ENCODE peak calls at places on chromosomes 13 and 19, in four cellular contexts. One of them, this sample, is unnamed.

GRCh38 chr19:54518844-54519243 is 16.2 kb downstream of the LAIR2 start:
- DNase-seq in spleen: no peak
- DNase-seq in thyroid gland: no peak
- DNase-seq in uterus: no peak
- DNase-seq in this sample: no peak

GRCh38 chr19:1997353-1998233 is 17.9 kb downstream of the BTBD2 start:
- DNase-seq in thyroid gland: no peak
- DNase-seq in uterus: no peak
- DNase-seq in spleen: no peak
- DNase-seq in this sample: no peak

GRCh38 chr13:26811636-26812035 is 51.0 kb upstream of the GPR12 start:
- DNase-seq in thyroid gland: no peak
- DNase-seq in uterus: no peak
- DNase-seq in spleen: no peak
- DNase-seq in this sample: no peak

GRCh38 chr13:43307921-43308433 is 284.6 kb downstream of the DNAJC15 start:
- DNase-seq in uterus: peak; percentile 84
- DNase-seq in spleen: no peak
- DNase-seq in thyroid gland: peak; percentile 89
- DNase-seq in this sample: peak; percentile 95

GRCh38 chr19:6402834-6403608 is 10.1 kb upstream of the GTF2F1 start:
- DNase-seq in uterus: no peak
- DNase-seq in spleen: no peak
- DNase-seq in thyroid gland: peak; percentile 78
- DNase-seq in this sample: no peak

GRCh38 chr13:93364166-93364565 is 137.6 kb downstream of the GPC6 start:
- DNase-seq in uterus: no peak
- DNase-seq in spleen: no peak
- DNase-seq in thyroid gland: no peak
- DNase-seq in this sample: no peak

GRCh38 chr19:11549386-11549953 is 9.6 kb downstream of the ELOF1 start:
- DNase-seq in uterus: no peak
- DNase-seq in thyroid gland: no peak
- DNase-seq in spleen: no peak
- DNase-seq in this sample: no peak

GRCh38 chr19:51722492-51722891 is 1.3 kb downstream of the HAS1 start:
- DNase-seq in thyroid gland: no peak
- DNase-seq in spleen: no peak
- DNase-seq in uterus: no peak
- DNase-seq in this sample: no peak

GRCh38 chr19:4744451-4745170 is 21.0 kb upstream of the DPP9 start:
- DNase-seq in thyroid gland: no peak
- DNase-seq in spleen: no peak
- DNase-seq in uterus: peak; percentile 79
- DNase-seq in this sample: peak; percentile 87

GRCh38 chr19:43639507-43640423 is at the start of gene CADM4:
- DNase-seq in thyroid gland: peak; percentile 23
- DNase-seq in uterus: peak; percentile 33
- DNase-seq in spleen: peak; percentile 79
- DNase-seq in this sample: peak; percentile 60

GRCh38 chr19:29606420-29606747 is 301 bp downstream of the POP4 start:
- DNase-seq in thyroid gland: no peak
- DNase-seq in uterus: no peak
- DNase-seq in spleen: no peak
- DNase-seq in this sample: no peak

DNA sequence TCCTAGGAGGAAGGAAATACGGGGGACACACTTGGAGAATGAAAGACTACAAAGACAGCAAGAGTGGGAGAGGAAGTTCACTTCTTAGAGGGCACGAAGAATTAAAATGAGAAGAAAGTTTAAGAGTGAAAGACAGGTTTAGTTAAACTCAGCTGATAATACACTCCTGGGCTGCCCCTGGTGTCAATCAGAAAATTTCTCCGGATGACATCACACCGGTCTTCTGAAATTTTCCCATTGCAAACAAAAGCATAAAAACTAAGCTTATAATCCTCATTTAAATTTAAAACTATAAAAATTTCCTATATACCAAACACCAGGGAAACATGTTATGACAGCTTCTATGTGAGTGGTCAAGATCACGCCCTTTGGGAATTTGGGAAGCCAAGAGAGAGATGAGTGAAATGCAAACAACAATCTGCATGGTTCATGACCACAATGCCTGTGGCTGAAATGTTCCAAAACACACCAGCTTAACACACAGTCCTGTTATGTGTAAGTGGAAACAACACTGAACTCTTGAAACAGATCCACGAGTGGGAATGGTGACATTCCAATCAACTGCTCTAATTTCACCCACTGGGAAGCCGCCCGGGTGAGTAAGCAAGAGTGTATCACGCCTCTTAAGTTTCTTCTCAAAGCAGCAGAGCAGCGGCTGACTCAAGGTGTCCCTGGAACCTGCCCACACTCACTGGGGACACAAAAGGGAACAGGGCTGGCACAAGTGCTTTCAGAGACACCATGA is 49.0 kb downstream of the BRD4 start:
- DNase-seq in spleen: peak; percentile 46
- DNase-seq in uterus: no peak
- DNase-seq in thyroid gland: peak; percentile 82
- DNase-seq in this sample: no peak
- TF ChIP-seq POLR2A in spleen: no peak
- TF ChIP-seq POLR2A in uterus: no peak
- TF ChIP-seq POLR2A in thyroid gland: no peak
- TF ChIP-seq POLR2A in this sample: no peak

GRCh38 chr13:67224148-67224846 is 5.8 kb downstream of the PCDH9 start:
- DNase-seq in spleen: peak; percentile 85
- DNase-seq in uterus: peak; percentile 50
- DNase-seq in thyroid gland: peak; percentile 82
- DNase-seq in this sample: peak; percentile 62
- H3K4me1 ChIP-seq in spleen: peaks cover 10% of the 10 kb centered on the region
- H3K4me1 ChIP-seq in uterus: no peaks in the 10 kb centered on the region
- H3K4me1 ChIP-seq in thyroid gland: peaks cover 8% of the 10 kb centered on the region
- H3K4me1 ChIP-seq in this sample: no peaks in the 10 kb centered on the region

GRCh38 chr13:31528758-31529157 is 210.6 kb upstream of the RXFP2 start:
- DNase-seq in thyroid gland: no peak
- DNase-seq in spleen: no peak
- DNase-seq in uterus: no peak
- DNase-seq in this sample: no peak

GRCh38 chr13:31530883-31531282 is 208.4 kb upstream of the RXFP2 start:
- DNase-seq in uterus: no peak
- DNase-seq in spleen: no peak
- DNase-seq in thyroid gland: no peak
- DNase-seq in this sample: no peak

GRCh38 chr13:31522431-31522830 is 216.9 kb upstream of the RXFP2 start:
- DNase-seq in uterus: no peak
- DNase-seq in spleen: no peak
- DNase-seq in thyroid gland: no peak
- DNase-seq in this sample: no peak

DNA sequence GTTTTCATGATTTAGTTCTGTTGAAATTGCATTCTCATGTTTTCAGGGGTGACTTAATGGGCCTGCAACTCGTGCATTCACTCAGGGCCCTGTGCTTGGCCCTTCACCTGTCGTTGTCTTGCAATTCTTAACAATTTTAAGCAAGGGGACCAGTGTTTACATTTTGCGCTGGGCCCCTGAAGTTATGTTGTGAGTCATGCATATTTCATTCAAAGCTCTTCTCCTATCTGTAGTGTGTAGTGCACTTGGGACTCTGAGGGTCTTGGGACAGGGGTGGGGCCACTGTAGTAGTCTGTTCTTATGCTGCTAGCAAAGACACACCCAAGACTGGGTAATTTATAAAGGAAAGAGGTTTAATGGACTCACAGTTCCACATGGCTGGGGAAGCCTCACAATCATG is 211.2 kb upstream of the RXFP2 start:
- DNase-seq in uterus: no peak
- DNase-seq in spleen: no peak
- DNase-seq in thyroid gland: no peak
- DNase-seq in this sample: no peak
- TF ChIP-seq POLR2A in uterus: no peak
- TF ChIP-seq POLR2A in spleen: no peak
- TF ChIP-seq POLR2A in thyroid gland: no peak
- TF ChIP-seq POLR2A in this sample: no peak

DNA sequence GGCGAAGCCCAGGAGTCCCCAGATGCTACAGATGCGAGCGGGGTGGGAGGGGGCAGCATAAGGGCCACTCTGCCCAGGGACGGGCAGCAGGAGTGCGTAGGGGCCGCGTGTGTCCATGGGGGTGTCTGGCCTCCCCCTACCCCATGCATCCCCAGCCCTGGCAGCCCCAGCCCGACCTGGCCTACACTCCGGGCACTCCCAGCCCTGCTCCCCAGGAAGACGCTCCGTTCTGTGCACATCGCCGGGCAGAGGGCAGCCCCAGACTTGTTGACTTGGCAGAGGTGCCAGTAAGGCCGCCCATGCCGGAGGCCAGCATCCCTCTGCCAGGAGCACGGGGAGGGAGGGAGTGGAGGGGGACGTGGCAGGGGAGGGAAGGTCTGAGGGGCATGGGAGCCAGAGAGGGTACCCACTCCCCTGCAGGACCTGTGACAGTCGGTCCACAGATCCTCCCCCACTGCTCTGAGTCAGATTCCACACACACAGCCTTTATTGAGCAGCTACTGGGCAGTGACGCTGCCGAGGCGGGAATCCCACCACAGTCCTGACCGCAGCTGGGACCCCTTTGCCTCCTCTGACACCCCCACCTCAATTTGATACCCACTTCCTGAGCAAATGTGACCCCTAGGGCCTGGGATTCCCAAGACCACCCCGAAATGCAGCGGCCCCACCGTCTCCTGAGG is 1.8 kb upstream of the NKPD1 start:
- DNase-seq in uterus: no peak
- DNase-seq in spleen: no peak
- DNase-seq in thyroid gland: no peak
- DNase-seq in this sample: no peak
- H3K4me1 ChIP-seq in uterus: no peaks in the 10 kb centered on the region
- H3K4me1 ChIP-seq in spleen: peaks cover 40% of the 10 kb centered on the region
- H3K4me1 ChIP-seq in thyroid gland: no peaks in the 10 kb centered on the region
- H3K4me1 ChIP-seq in this sample: no peaks in the 10 kb centered on the region

GRCh38 chr13:29503041-29503837 is 92.2 kb downstream of the SLC7A1 start:
- DNase-seq in spleen: peak; percentile 76
- DNase-seq in thyroid gland: no peak
- DNase-seq in uterus: no peak
- DNase-seq in this sample: no peak

GRCh38 chr13:29502391-29503008 is 93.0 kb downstream of the SLC7A1 start:
- DNase-seq in spleen: peak; percentile 71
- DNase-seq in thyroid gland: no peak
- DNase-seq in uterus: no peak
- DNase-seq in this sample: no peak

GRCh38 chr13:29505511-29505910 is 90.0 kb downstream of the SLC7A1 start:
- DNase-seq in thyroid gland: no peak
- DNase-seq in spleen: peak; percentile 61
- DNase-seq in uterus: no peak
- DNase-seq in this sample: no peak

GRCh38 chr13:29505950-29506349 is 89.5 kb downstream of the SLC7A1 start:
- DNase-seq in spleen: peak; percentile 69
- DNase-seq in thyroid gland: no peak
- DNase-seq in uterus: no peak
- DNase-seq in this sample: no peak

GRCh38 chr13:29504691-29505090 is 90.8 kb downstream of the SLC7A1 start:
- DNase-seq in uterus: no peak
- DNase-seq in spleen: peak; percentile 73
- DNase-seq in thyroid gland: no peak
- DNase-seq in this sample: no peak
- TF ChIP-seq POLR2A in uterus: no peak
- TF ChIP-seq POLR2A in spleen: no peak
- TF ChIP-seq POLR2A in thyroid gland: no peak
- TF ChIP-seq POLR2A in this sample: no peak

GRCh38 chr19:3457531-3458228 is 22.6 kb downstream of the SMIM24 start:
- DNase-seq in thyroid gland: no peak
- DNase-seq in uterus: no peak
- DNase-seq in spleen: no peak
- DNase-seq in this sample: peak; percentile 41

GRCh38 chr19:3459322-3459881 is 20.9 kb downstream of the SMIM24 start:
- DNase-seq in uterus: peak; percentile 95
- DNase-seq in spleen: no peak
- DNase-seq in thyroid gland: peak; percentile 80
- DNase-seq in this sample: peak; percentile 90

GRCh38 chr19:3458229-3458555 is 22.1 kb downstream of the SMIM24 start:
- DNase-seq in uterus: no peak
- DNase-seq in spleen: no peak
- DNase-seq in thyroid gland: no peak
- DNase-seq in this sample: peak; percentile 55

GRCh38 chr19:3459965-3460582 is 20.3 kb downstream of the SMIM24 start:
- DNase-seq in uterus: no peak
- DNase-seq in spleen: no peak
- DNase-seq in thyroid gland: no peak
- DNase-seq in this sample: no peak

GRCh38 chr19:3458595-3459284 is 21.6 kb downstream of the SMIM24 start:
- DNase-seq in thyroid gland: peak; percentile 22
- DNase-seq in spleen: no peak
- DNase-seq in uterus: peak; percentile 75
- DNase-seq in this sample: no peak
- H3K4me1 ChIP-seq in thyroid gland: peaks cover 28% of the 10 kb centered on the region
- H3K4me1 ChIP-seq in spleen: peaks cover 45% of the 10 kb centered on the region
- H3K4me1 ChIP-seq in uterus: peaks cover 36% of the 10 kb centered on the region
- H3K4me1 ChIP-seq in this sample: peaks cover 40% of the 10 kb centered on the region

GRCh38 chr13:46134961-46135522 is 30.2 kb upstream of the CPB2 start:
- DNase-seq in uterus: no peak
- DNase-seq in spleen: no peak
- DNase-seq in thyroid gland: peak; percentile 79
- DNase-seq in this sample: no peak
- TF ChIP-seq POLR2A in uterus: no peak
- TF ChIP-seq POLR2A in spleen: no peak
- TF ChIP-seq POLR2A in thyroid gland: peak; percentile 17
- TF ChIP-seq POLR2A in this sample: no peak

DNA sequence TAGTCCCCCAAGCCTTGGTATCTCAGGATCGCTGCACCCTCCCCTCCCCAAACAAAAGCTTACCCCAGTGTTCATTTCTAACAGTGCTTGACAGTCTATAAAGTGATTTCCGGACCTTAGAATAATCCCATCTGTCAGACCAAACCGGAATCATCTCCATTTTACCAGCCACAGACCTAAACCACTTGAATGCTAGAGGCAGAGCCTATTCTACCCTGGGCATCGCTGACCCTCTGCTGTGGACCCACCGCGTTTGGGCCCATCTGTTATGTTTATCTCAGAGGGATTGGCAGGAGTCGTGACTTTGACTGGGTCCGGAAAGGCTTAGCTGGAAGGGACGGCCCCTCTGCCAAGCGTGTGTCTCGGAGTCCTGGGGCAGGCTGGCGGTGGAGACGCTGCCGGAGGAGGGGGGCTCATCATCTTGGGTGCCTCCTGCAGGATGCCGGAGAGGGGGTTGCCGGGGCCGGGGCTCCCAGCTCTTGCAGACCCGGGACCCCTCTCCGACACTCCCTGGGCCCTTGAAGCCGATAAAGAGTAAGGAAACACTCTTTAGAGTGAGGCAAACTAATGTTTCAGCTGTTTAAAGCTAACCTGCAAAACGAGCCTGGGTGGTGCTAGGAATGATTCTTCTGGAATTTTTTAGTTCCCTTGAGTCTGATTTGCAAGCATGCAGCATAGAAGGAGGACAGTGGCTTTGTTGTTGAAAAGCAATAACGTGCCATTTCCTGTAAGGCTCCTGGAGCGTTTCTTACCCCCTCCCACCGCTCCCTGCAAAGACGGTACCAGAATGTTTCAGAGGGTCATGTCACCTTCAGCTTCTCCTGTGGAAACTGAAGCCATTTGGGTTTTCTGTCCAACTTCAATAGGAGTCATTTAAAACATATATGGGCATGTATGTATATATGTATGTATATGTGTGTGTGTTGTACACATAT is 1.3 kb downstream of the SLC25A42 start:
- DNase-seq in spleen: peak; percentile 87
- DNase-seq in thyroid gland: no peak
- DNase-seq in uterus: no peak
- DNase-seq in this sample: no peak
- H3K4me1 ChIP-seq in spleen: peaks cover 50% of the 10 kb centered on the region
- H3K4me1 ChIP-seq in thyroid gland: peaks cover 60% of the 10 kb centered on the region
- H3K4me1 ChIP-seq in uterus: peaks cover 8% of the 10 kb centered on the region
- H3K4me1 ChIP-seq in this sample: peaks cover 12% of the 10 kb centered on the region